ENCODE peak calls at places on chromosomes 11 and 22, in ten cellular contexts. One of them, this sample, is unnamed.

GRCh38 chr11:66846671-66847091 is 3.4 kb downstream of the RCE1 start:
- DNase-seq in esophagus muscularis mucosa: no peak
- DNase-seq in A549: no peak
- DNase-seq in transverse colon: no peak
- DNase-seq in H54: peak; percentile 50
- DNase-seq in breast epithelium: no peak
- DNase-seq in NB4: no peak
- DNase-seq in adrenal gland: peak; percentile 24
- DNase-seq in endothelial cell of umbilical vein: peak; percentile 32
- DNase-seq in IMR-90: no peak
- DNase-seq in this sample: no peak

GRCh38 chr22:46328797-46329196 is 6.7 kb upstream of the TRMU start:
- DNase-seq in esophagus muscularis mucosa: no peak
- DNase-seq in A549: no peak
- DNase-seq in transverse colon: no peak
- DNase-seq in H54: no peak
- DNase-seq in breast epithelium: no peak
- DNase-seq in NB4: no peak
- DNase-seq in adrenal gland: no peak
- DNase-seq in endothelial cell of umbilical vein: no peak
- DNase-seq in IMR-90: no peak
- DNase-seq in this sample: no peak

GRCh38 chr22:44330727-44331660 is 18.2 kb upstream of the SHISAL1 start:
- DNase-seq in esophagus muscularis mucosa: no peak
- DNase-seq in A549: no peak
- DNase-seq in transverse colon: no peak
- DNase-seq in H54: no peak
- DNase-seq in breast epithelium: no peak
- DNase-seq in NB4: no peak
- DNase-seq in adrenal gland: no peak
- DNase-seq in endothelial cell of umbilical vein: no peak
- DNase-seq in IMR-90: no peak
- DNase-seq in this sample: no peak

GRCh38 chr22:36417281-36417686 is 29.5 kb upstream of the MYH9 start:
- DNase-seq in esophagus muscularis mucosa: no peak
- DNase-seq in A549: no peak
- DNase-seq in transverse colon: peak; percentile 82
- DNase-seq in H54: peak; percentile 42
- DNase-seq in breast epithelium: peak; percentile 63
- DNase-seq in NB4: no peak
- DNase-seq in adrenal gland: peak; percentile 62
- DNase-seq in endothelial cell of umbilical vein: no peak
- DNase-seq in IMR-90: peak; percentile 73
- DNase-seq in this sample: no peak

GRCh38 chr11:71472357-71472885 is 19.4 kb downstream of the NADSYN1 start:
- DNase-seq in esophagus muscularis mucosa: no peak
- DNase-seq in A549: no peak
- DNase-seq in transverse colon: no peak
- DNase-seq in H54: no peak
- DNase-seq in breast epithelium: no peak
- DNase-seq in NB4: peak; percentile 33
- DNase-seq in adrenal gland: no peak
- DNase-seq in endothelial cell of umbilical vein: no peak
- DNase-seq in IMR-90: no peak
- DNase-seq in this sample: no peak

GRCh38 chr11:102703826-102704493 is 1.6 kb downstream of the MMP27 start:
- DNase-seq in esophagus muscularis mucosa: peak; percentile 60
- DNase-seq in A549: no peak
- DNase-seq in transverse colon: no peak
- DNase-seq in H54: no peak
- DNase-seq in breast epithelium: no peak
- DNase-seq in NB4: no peak
- DNase-seq in adrenal gland: no peak
- DNase-seq in endothelial cell of umbilical vein: no peak
- DNase-seq in IMR-90: no peak
- DNase-seq in this sample: no peak

GRCh38 chr22:49977578-49977977 is 17.0 kb downstream of the PIM3 start:
- DNase-seq in esophagus muscularis mucosa: no peak
- DNase-seq in A549: no peak
- DNase-seq in transverse colon: no peak
- DNase-seq in H54: no peak
- DNase-seq in breast epithelium: no peak
- DNase-seq in NB4: peak; percentile 1
- DNase-seq in adrenal gland: no peak
- DNase-seq in endothelial cell of umbilical vein: no peak
- DNase-seq in IMR-90: no peak
- DNase-seq in this sample: no peak

GRCh38 chr11:63670077-63670737 is 969 bp downstream of the ATL3 start:
- DNase-seq in esophagus muscularis mucosa: no peak
- DNase-seq in A549: no peak
- DNase-seq in transverse colon: no peak
- DNase-seq in H54: no peak
- DNase-seq in breast epithelium: no peak
- DNase-seq in NB4: peak; percentile 73
- DNase-seq in adrenal gland: no peak
- DNase-seq in endothelial cell of umbilical vein: peak; percentile 70
- DNase-seq in IMR-90: peak; percentile 45
- DNase-seq in this sample: no peak

GRCh38 chr11:112961751-112962747 is 829 bp downstream of the NCAM1 start:
- DNase-seq in esophagus muscularis mucosa: no peak
- DNase-seq in A549: no peak
- DNase-seq in transverse colon: peak; percentile 8
- DNase-seq in H54: no peak
- DNase-seq in breast epithelium: no peak
- DNase-seq in NB4: peak; percentile 83
- DNase-seq in adrenal gland: peak; percentile 23
- DNase-seq in endothelial cell of umbilical vein: peak; percentile 8
- DNase-seq in IMR-90: no peak
- DNase-seq in this sample: no peak

GRCh38 chr11:68044145-68044813 is 5.5 kb downstream of the TCIRG1 start:
- DNase-seq in esophagus muscularis mucosa: no peak
- DNase-seq in A549: no peak
- DNase-seq in transverse colon: no peak
- DNase-seq in H54: no peak
- DNase-seq in breast epithelium: no peak
- DNase-seq in NB4: no peak
- DNase-seq in adrenal gland: peak; percentile 25
- DNase-seq in endothelial cell of umbilical vein: no peak
- DNase-seq in IMR-90: no peak
- DNase-seq in this sample: no peak

GRCh38 chr11:101254037-101254436 is 124.4 kb upstream of the PGR start:
- DNase-seq in esophagus muscularis mucosa: no peak
- DNase-seq in A549: no peak
- DNase-seq in transverse colon: no peak
- DNase-seq in H54: no peak
- DNase-seq in breast epithelium: no peak
- DNase-seq in NB4: no peak
- DNase-seq in adrenal gland: no peak
- DNase-seq in endothelial cell of umbilical vein: no peak
- DNase-seq in IMR-90: no peak
- DNase-seq in this sample: no peak

GRCh38 chr11:44550123-44550522 is 15.3 kb upstream of the CD82 start:
- DNase-seq in esophagus muscularis mucosa: no peak
- DNase-seq in A549: no peak
- DNase-seq in transverse colon: no peak
- DNase-seq in H54: no peak
- DNase-seq in breast epithelium: no peak
- DNase-seq in NB4: no peak
- DNase-seq in adrenal gland: no peak
- DNase-seq in endothelial cell of umbilical vein: no peak
- DNase-seq in IMR-90: no peak
- DNase-seq in this sample: no peak

GRCh38 chr11:44551456-44552139 is 13.9 kb upstream of the CD82 start:
- DNase-seq in esophagus muscularis mucosa: no peak
- DNase-seq in A549: no peak
- DNase-seq in transverse colon: no peak
- DNase-seq in H54: no peak
- DNase-seq in breast epithelium: no peak
- DNase-seq in NB4: no peak
- DNase-seq in adrenal gland: no peak
- DNase-seq in endothelial cell of umbilical vein: no peak
- DNase-seq in IMR-90: no peak
- DNase-seq in this sample: no peak

GRCh38 chr11:44542372-44542771 is 23.1 kb upstream of the CD82 start:
- DNase-seq in esophagus muscularis mucosa: no peak
- DNase-seq in A549: no peak
- DNase-seq in transverse colon: no peak
- DNase-seq in H54: no peak
- DNase-seq in breast epithelium: no peak
- DNase-seq in NB4: no peak
- DNase-seq in adrenal gland: no peak
- DNase-seq in endothelial cell of umbilical vein: no peak
- DNase-seq in IMR-90: no peak
- DNase-seq in this sample: no peak

DNA sequence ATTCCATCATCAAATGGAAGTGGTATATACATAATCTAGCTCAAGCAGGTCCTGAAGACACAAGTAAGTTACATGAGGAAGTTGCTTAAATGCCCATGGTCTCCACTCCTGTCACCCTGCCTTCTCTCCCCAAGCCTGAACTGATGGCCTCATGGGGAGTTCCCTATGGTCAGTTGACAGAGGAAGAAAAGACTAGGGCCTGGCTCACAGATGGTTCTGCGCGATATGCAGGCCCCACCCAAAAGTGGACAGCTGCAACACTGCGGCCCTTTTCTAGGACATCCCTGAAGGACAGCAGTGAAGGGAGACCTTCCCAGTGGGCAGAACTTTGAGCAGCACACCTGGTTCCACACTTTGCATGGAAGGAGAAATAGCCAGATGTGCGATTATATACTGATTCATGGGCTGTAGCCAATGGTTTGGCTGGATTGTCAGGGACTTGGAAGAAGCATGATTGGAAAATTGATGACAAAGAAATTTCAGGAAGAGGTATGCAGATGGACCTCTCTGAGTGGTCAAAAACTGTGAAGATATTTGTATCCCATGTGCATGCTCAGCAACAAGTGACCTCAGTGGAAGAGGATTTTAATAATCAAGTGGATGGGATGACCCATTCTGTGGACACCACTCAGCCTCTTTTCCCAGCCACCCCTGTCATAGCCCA is 17.3 kb upstream of the CD82 start:
- DNase-seq in esophagus muscularis mucosa: no peak
- DNase-seq in A549: no peak
- DNase-seq in transverse colon: no peak
- DNase-seq in H54: no peak
- DNase-seq in breast epithelium: no peak
- DNase-seq in NB4: no peak
- DNase-seq in adrenal gland: no peak
- DNase-seq in endothelial cell of umbilical vein: no peak
- DNase-seq in IMR-90: no peak
- DNase-seq in this sample: no peak
- TF ChIP-seq POLR2A in esophagus muscularis mucosa: no peak
- TF ChIP-seq POLR2A in A549: no peak
- TF ChIP-seq POLR2A in transverse colon: no peak
- TF ChIP-seq POLR2A in H54: no peak
- TF ChIP-seq POLR2A in breast epithelium: no peak
- TF ChIP-seq POLR2A in NB4: no peak
- TF ChIP-seq POLR2A in adrenal gland: no peak
- TF ChIP-seq POLR2A in endothelial cell of umbilical vein: no peak
- TF ChIP-seq POLR2A in IMR-90: no peak
- TF ChIP-seq POLR2A in this sample: no peak

DNA sequence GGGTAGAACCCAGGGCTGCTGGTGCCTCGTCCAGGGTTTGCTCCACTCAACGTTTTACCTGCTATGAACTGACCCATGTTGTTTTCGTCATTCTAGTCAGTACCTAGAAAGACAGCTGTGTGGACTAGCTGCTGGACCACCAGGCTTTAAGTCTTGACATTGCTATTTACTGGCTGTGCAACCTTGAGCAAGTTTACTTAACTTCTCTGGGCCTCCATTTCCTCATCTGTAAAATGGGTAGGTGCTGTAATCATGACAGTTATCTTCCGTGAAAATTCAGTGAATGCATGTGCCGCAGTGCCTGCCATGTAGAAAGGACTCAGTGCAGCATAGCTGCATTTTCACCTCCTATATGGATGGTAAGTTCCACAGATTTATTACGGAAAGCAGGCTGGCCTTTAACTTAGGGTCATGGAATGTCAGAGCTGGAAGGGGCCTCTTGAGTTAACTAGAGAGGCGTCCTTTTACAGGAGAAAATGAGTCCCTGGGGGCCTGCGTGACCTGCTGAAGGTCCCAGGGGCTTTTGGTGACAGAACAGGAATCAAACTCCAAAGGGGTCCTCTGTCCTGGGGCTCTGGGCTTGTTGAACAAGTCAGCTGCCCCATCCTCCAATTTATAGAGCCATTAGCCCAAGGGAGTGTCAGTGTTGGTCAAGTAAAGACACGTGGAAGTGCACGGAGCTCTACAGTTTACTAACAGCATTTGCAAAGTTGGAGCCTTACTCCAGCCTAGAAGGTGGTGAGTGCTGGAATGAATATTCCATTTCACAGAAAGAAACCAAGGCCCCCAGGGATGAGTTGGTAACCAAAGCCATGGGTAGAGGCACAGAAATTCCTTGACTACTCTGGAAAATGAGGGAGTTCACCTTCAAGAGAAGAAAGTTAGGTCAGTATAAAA is 12.0 kb upstream of the MALAT1 start:
- DNase-seq in esophagus muscularis mucosa: no peak
- DNase-seq in A549: no peak
- DNase-seq in transverse colon: no peak
- DNase-seq in H54: no peak
- DNase-seq in breast epithelium: no peak
- DNase-seq in NB4: peak; percentile 29
- DNase-seq in adrenal gland: peak; percentile 19
- DNase-seq in endothelial cell of umbilical vein: no peak
- DNase-seq in IMR-90: no peak
- DNase-seq in this sample: peak; percentile 92
- TF ChIP-seq POLR2A in esophagus muscularis mucosa: no peak
- TF ChIP-seq POLR2A in A549: no peak
- TF ChIP-seq POLR2A in transverse colon: no peak
- TF ChIP-seq POLR2A in H54: no peak
- TF ChIP-seq POLR2A in breast epithelium: no peak
- TF ChIP-seq POLR2A in NB4: no peak
- TF ChIP-seq POLR2A in adrenal gland: peak; percentile 54
- TF ChIP-seq POLR2A in endothelial cell of umbilical vein: no peak
- TF ChIP-seq POLR2A in IMR-90: no peak
- TF ChIP-seq POLR2A in this sample: no peak

DNA sequence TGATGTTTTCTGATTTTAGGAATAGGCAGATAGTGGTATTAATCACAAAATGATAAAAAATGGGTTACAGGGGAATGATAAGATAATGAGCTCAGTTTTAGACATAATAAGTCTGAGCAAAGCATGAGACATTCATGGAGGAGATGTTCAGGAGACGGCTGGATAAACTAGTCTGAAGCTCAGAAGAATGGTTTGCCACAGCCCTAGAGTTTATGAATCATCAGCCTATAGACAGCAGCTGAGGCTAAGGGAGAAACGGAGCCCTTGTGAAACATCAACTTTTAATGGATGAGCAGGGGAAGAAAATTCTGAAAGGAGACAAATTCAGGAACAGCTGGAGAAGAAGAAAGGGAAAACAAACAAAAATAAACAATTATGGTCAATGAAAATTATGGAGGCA is 87.2 kb downstream of the RELT start:
- DNase-seq in esophagus muscularis mucosa: no peak
- DNase-seq in A549: no peak
- DNase-seq in transverse colon: no peak
- DNase-seq in H54: no peak
- DNase-seq in breast epithelium: no peak
- DNase-seq in NB4: peak; percentile 57
- DNase-seq in adrenal gland: no peak
- DNase-seq in endothelial cell of umbilical vein: no peak
- DNase-seq in IMR-90: peak; percentile 83
- DNase-seq in this sample: no peak
- TF ChIP-seq POLR2A in esophagus muscularis mucosa: no peak
- TF ChIP-seq POLR2A in A549: no peak
- TF ChIP-seq POLR2A in transverse colon: no peak
- TF ChIP-seq POLR2A in H54: no peak
- TF ChIP-seq POLR2A in breast epithelium: no peak
- TF ChIP-seq POLR2A in NB4: no peak
- TF ChIP-seq POLR2A in adrenal gland: no peak
- TF ChIP-seq POLR2A in endothelial cell of umbilical vein: no peak
- TF ChIP-seq POLR2A in IMR-90: no peak
- TF ChIP-seq POLR2A in this sample: no peak

GRCh38 chr11:22625448-22626287 is at the start of gene FANCF:
- DNase-seq in esophagus muscularis mucosa: peak; percentile 98
- DNase-seq in A549: peak; percentile 86
- DNase-seq in transverse colon: peak; percentile 96
- DNase-seq in H54: peak; percentile 53
- DNase-seq in breast epithelium: peak; percentile 92
- DNase-seq in NB4: peak; percentile 96
- DNase-seq in adrenal gland: peak; percentile 98
- DNase-seq in endothelial cell of umbilical vein: peak; percentile 99
- DNase-seq in IMR-90: peak; percentile 99
- DNase-seq in this sample: peak; percentile 98
- TF ChIP-seq POLR2A in esophagus muscularis mucosa: no peak
- TF ChIP-seq POLR2A in A549: peak; percentile 42
- TF ChIP-seq POLR2A in transverse colon: peak; percentile 55
- TF ChIP-seq POLR2A in H54: peak; percentile 26
- TF ChIP-seq POLR2A in breast epithelium: no peak
- TF ChIP-seq POLR2A in NB4: peak; percentile 38
- TF ChIP-seq POLR2A in adrenal gland: peak; percentile 57
- TF ChIP-seq POLR2A in endothelial cell of umbilical vein: peak; percentile 41
- TF ChIP-seq POLR2A in IMR-90: peak; percentile 43
- TF ChIP-seq POLR2A in this sample: no peak